ENCODE peak calls at places on chromosome 1, in seven cellular contexts. One of them, this sample, is unnamed.

GRCh38 chr1:2470290-2471158 is 5.6 kb upstream of the PLCH2 start:
- DNase-seq in activated CD8-positive, alpha-beta T cell treated with anti-CD3 and anti-CD28 coated beads, Interleukin-2, amount 10 ng/mL, durations not matched to agents 7 days and 5 days: no peak
- DNase-seq in HEK293T: no peak
- DNase-seq in Peyer's patch: no peak
- DNase-seq in bronchial epithelial cell: no peak
- DNase-seq in kidney glomerular epithelial cell: no peak
- DNase-seq in endothelial cell: no peak
- DNase-seq in this sample: no peak

GRCh38 chr1:71668059-71668458 is 587.2 kb upstream of the ZRANB2 start:
- DNase-seq in Peyer's patch: no peak
- DNase-seq in activated CD8-positive, alpha-beta T cell treated with anti-CD3 and anti-CD28 coated beads, Interleukin-2, amount 10 ng/mL, durations not matched to agents 7 days and 5 days: no peak
- DNase-seq in endothelial cell: no peak
- DNase-seq in bronchial epithelial cell: peak
- DNase-seq in HEK293T: no peak
- DNase-seq in kidney glomerular epithelial cell: peak
- DNase-seq in this sample: peak

GRCh38 chr1:244304156-244304555 is 147.6 kb downstream of the ADSS2 start:
- DNase-seq in HEK293T: no peak
- DNase-seq in bronchial epithelial cell: peak
- DNase-seq in kidney glomerular epithelial cell: no peak
- DNase-seq in activated CD8-positive, alpha-beta T cell treated with anti-CD3 and anti-CD28 coated beads, Interleukin-2, amount 10 ng/mL, durations not matched to agents 7 days and 5 days: no peak
- DNase-seq in endothelial cell: no peak
- DNase-seq in Peyer's patch: no peak
- DNase-seq in this sample: peak

GRCh38 chr1:36738245-36738644 is 255.5 kb upstream of the CSF3R start:
- DNase-seq in kidney glomerular epithelial cell: no peak
- DNase-seq in endothelial cell: no peak
- DNase-seq in Peyer's patch: no peak
- DNase-seq in activated CD8-positive, alpha-beta T cell treated with anti-CD3 and anti-CD28 coated beads, Interleukin-2, amount 10 ng/mL, durations not matched to agents 7 days and 5 days: no peak
- DNase-seq in HEK293T: no peak
- DNase-seq in bronchial epithelial cell: no peak
- DNase-seq in this sample: no peak

GRCh38 chr1:198281911-198282310 is 125.1 kb downstream of the NEK7 start:
- DNase-seq in endothelial cell: no peak
- DNase-seq in bronchial epithelial cell: peak
- DNase-seq in Peyer's patch: no peak
- DNase-seq in activated CD8-positive, alpha-beta T cell treated with anti-CD3 and anti-CD28 coated beads, Interleukin-2, amount 10 ng/mL, durations not matched to agents 7 days and 5 days: no peak
- DNase-seq in kidney glomerular epithelial cell: no peak
- DNase-seq in HEK293T: no peak
- DNase-seq in this sample: no peak

GRCh38 chr1:242523968-242524570 is 428 bp downstream of the PLD5 start:
- DNase-seq in kidney glomerular epithelial cell: no peak
- DNase-seq in HEK293T: peak
- DNase-seq in bronchial epithelial cell: peak
- DNase-seq in Peyer's patch: peak
- DNase-seq in activated CD8-positive, alpha-beta T cell treated with anti-CD3 and anti-CD28 coated beads, Interleukin-2, amount 10 ng/mL, durations not matched to agents 7 days and 5 days: no peak
- DNase-seq in endothelial cell: peak
- DNase-seq in this sample: peak

GRCh38 chr1:64476251-64476952 is 6.5 kb downstream of the CACHD1 start:
- DNase-seq in endothelial cell: no peak
- DNase-seq in kidney glomerular epithelial cell: peak
- DNase-seq in bronchial epithelial cell: peak
- DNase-seq in activated CD8-positive, alpha-beta T cell treated with anti-CD3 and anti-CD28 coated beads, Interleukin-2, amount 10 ng/mL, durations not matched to agents 7 days and 5 days: no peak
- DNase-seq in HEK293T: no peak
- DNase-seq in Peyer's patch: no peak
- DNase-seq in this sample: peak

GRCh38 chr1:21631944-21632887 is 36.9 kb downstream of the RAP1GAP start:
- DNase-seq in HEK293T: no peak
- DNase-seq in endothelial cell: no peak
- DNase-seq in bronchial epithelial cell: no peak
- DNase-seq in activated CD8-positive, alpha-beta T cell treated with anti-CD3 and anti-CD28 coated beads, Interleukin-2, amount 10 ng/mL, durations not matched to agents 7 days and 5 days: no peak
- DNase-seq in Peyer's patch: peak
- DNase-seq in kidney glomerular epithelial cell: peak
- DNase-seq in this sample: no peak

GRCh38 chr1:170076199-170076598 is 1.7 kb upstream of the KIFAP3 start:
- DNase-seq in HEK293T: no peak
- DNase-seq in kidney glomerular epithelial cell: no peak
- DNase-seq in endothelial cell: no peak
- DNase-seq in Peyer's patch: no peak
- DNase-seq in bronchial epithelial cell: no peak
- DNase-seq in activated CD8-positive, alpha-beta T cell treated with anti-CD3 and anti-CD28 coated beads, Interleukin-2, amount 10 ng/mL, durations not matched to agents 7 days and 5 days: no peak
- DNase-seq in this sample: no peak

GRCh38 chr1:201348211-201348566 is 29.3 kb downstream of the TNNT2 start:
- DNase-seq in HEK293T: peak
- DNase-seq in endothelial cell: peak
- DNase-seq in bronchial epithelial cell: peak
- DNase-seq in Peyer's patch: peak
- DNase-seq in activated CD8-positive, alpha-beta T cell treated with anti-CD3 and anti-CD28 coated beads, Interleukin-2, amount 10 ng/mL, durations not matched to agents 7 days and 5 days: peak
- DNase-seq in kidney glomerular epithelial cell: peak
- DNase-seq in this sample: peak

GRCh38 chr1:156433602-156434001 is 64.6 kb downstream of the RHBG start:
- DNase-seq in endothelial cell: no peak
- DNase-seq in activated CD8-positive, alpha-beta T cell treated with anti-CD3 and anti-CD28 coated beads, Interleukin-2, amount 10 ng/mL, durations not matched to agents 7 days and 5 days: no peak
- DNase-seq in Peyer's patch: no peak
- DNase-seq in bronchial epithelial cell: no peak
- DNase-seq in HEK293T: no peak
- DNase-seq in kidney glomerular epithelial cell: no peak
- DNase-seq in this sample: no peak

GRCh38 chr1:2632561-2633361 is at the start of gene MMEL1:
- DNase-seq in HEK293T: no peak
- DNase-seq in activated CD8-positive, alpha-beta T cell treated with anti-CD3 and anti-CD28 coated beads, Interleukin-2, amount 10 ng/mL, durations not matched to agents 7 days and 5 days: no peak
- DNase-seq in bronchial epithelial cell: no peak
- DNase-seq in kidney glomerular epithelial cell: no peak
- DNase-seq in endothelial cell: no peak
- DNase-seq in Peyer's patch: peak
- DNase-seq in this sample: no peak

GRCh38 chr1:204468206-204468605 is 26.4 kb downstream of the PIK3C2B start:
- DNase-seq in HEK293T: no peak
- DNase-seq in activated CD8-positive, alpha-beta T cell treated with anti-CD3 and anti-CD28 coated beads, Interleukin-2, amount 10 ng/mL, durations not matched to agents 7 days and 5 days: no peak
- DNase-seq in endothelial cell: no peak
- DNase-seq in Peyer's patch: no peak
- DNase-seq in kidney glomerular epithelial cell: no peak
- DNase-seq in bronchial epithelial cell: no peak
- DNase-seq in this sample: no peak

GRCh38 chr1:248793592-248793991 is 32.1 kb downstream of the SH3BP5L start:
- DNase-seq in Peyer's patch: no peak
- DNase-seq in kidney glomerular epithelial cell: no peak
- DNase-seq in bronchial epithelial cell: no peak
- DNase-seq in HEK293T: no peak
- DNase-seq in activated CD8-positive, alpha-beta T cell treated with anti-CD3 and anti-CD28 coated beads, Interleukin-2, amount 10 ng/mL, durations not matched to agents 7 days and 5 days: no peak
- DNase-seq in endothelial cell: no peak
- DNase-seq in this sample: no peak

GRCh38 chr1:36965301-36966159 is 68.8 kb downstream of the GRIK3 start:
- DNase-seq in activated CD8-positive, alpha-beta T cell treated with anti-CD3 and anti-CD28 coated beads, Interleukin-2, amount 10 ng/mL, durations not matched to agents 7 days and 5 days: no peak
- DNase-seq in kidney glomerular epithelial cell: no peak
- DNase-seq in bronchial epithelial cell: no peak
- DNase-seq in Peyer's patch: no peak
- DNase-seq in HEK293T: no peak
- DNase-seq in endothelial cell: no peak
- DNase-seq in this sample: no peak

GRCh38 chr1:1348420-1349255 is 580 bp downstream of the DVL1 start:
- DNase-seq in Peyer's patch: no peak
- DNase-seq in bronchial epithelial cell: no peak
- DNase-seq in kidney glomerular epithelial cell: no peak
- DNase-seq in endothelial cell: no peak
- DNase-seq in activated CD8-positive, alpha-beta T cell treated with anti-CD3 and anti-CD28 coated beads, Interleukin-2, amount 10 ng/mL, durations not matched to agents 7 days and 5 days: no peak
- DNase-seq in HEK293T: no peak
- DNase-seq in this sample: peak

GRCh38 chr1:42940851-42941639 is 17.6 kb downstream of the SLC2A1 start:
- DNase-seq in bronchial epithelial cell: peak
- DNase-seq in activated CD8-positive, alpha-beta T cell treated with anti-CD3 and anti-CD28 coated beads, Interleukin-2, amount 10 ng/mL, durations not matched to agents 7 days and 5 days: no peak
- DNase-seq in HEK293T: no peak
- DNase-seq in Peyer's patch: peak
- DNase-seq in endothelial cell: no peak
- DNase-seq in kidney glomerular epithelial cell: peak
- DNase-seq in this sample: peak

GRCh38 chr1:175338447-175339135 is 146.0 kb upstream of the KIAA0040 start:
- DNase-seq in endothelial cell: peak
- DNase-seq in kidney glomerular epithelial cell: no peak
- DNase-seq in bronchial epithelial cell: peak
- DNase-seq in Peyer's patch: no peak
- DNase-seq in HEK293T: peak
- DNase-seq in activated CD8-positive, alpha-beta T cell treated with anti-CD3 and anti-CD28 coated beads, Interleukin-2, amount 10 ng/mL, durations not matched to agents 7 days and 5 days: peak
- DNase-seq in this sample: peak

GRCh38 chr1:208409171-208409570 is 165.0 kb upstream of the PLXNA2 start:
- DNase-seq in Peyer's patch: no peak
- DNase-seq in HEK293T: no peak
- DNase-seq in kidney glomerular epithelial cell: no peak
- DNase-seq in endothelial cell: no peak
- DNase-seq in activated CD8-positive, alpha-beta T cell treated with anti-CD3 and anti-CD28 coated beads, Interleukin-2, amount 10 ng/mL, durations not matched to agents 7 days and 5 days: no peak
- DNase-seq in bronchial epithelial cell: no peak
- DNase-seq in this sample: no peak

GRCh38 chr1:209202826-209203439 is 380.6 kb upstream of the CAMK1G start:
- DNase-seq in kidney glomerular epithelial cell: peak
- DNase-seq in endothelial cell: peak
- DNase-seq in bronchial epithelial cell: peak
- DNase-seq in HEK293T: peak
- DNase-seq in Peyer's patch: no peak
- DNase-seq in activated CD8-positive, alpha-beta T cell treated with anti-CD3 and anti-CD28 coated beads, Interleukin-2, amount 10 ng/mL, durations not matched to agents 7 days and 5 days: peak
- DNase-seq in this sample: peak

GRCh38 chr1:218674280-218674773 is 329.2 kb downstream of the TGFB2 start:
- DNase-seq in HEK293T: peak
- DNase-seq in Peyer's patch: no peak
- DNase-seq in kidney glomerular epithelial cell: peak
- DNase-seq in activated CD8-positive, alpha-beta T cell treated with anti-CD3 and anti-CD28 coated beads, Interleukin-2, amount 10 ng/mL, durations not matched to agents 7 days and 5 days: no peak
- DNase-seq in endothelial cell: peak
- DNase-seq in bronchial epithelial cell: peak
- DNase-seq in this sample: peak

GRCh38 chr1:231020816-231021215 is 19.2 kb downstream of the FAM89A start:
- DNase-seq in kidney glomerular epithelial cell: no peak
- DNase-seq in HEK293T: no peak
- DNase-seq in activated CD8-positive, alpha-beta T cell treated with anti-CD3 and anti-CD28 coated beads, Interleukin-2, amount 10 ng/mL, durations not matched to agents 7 days and 5 days: no peak
- DNase-seq in Peyer's patch: no peak
- DNase-seq in endothelial cell: no peak
- DNase-seq in bronchial epithelial cell: no peak
- DNase-seq in this sample: no peak

GRCh38 chr1:59232209-59232608 is 64.7 kb upstream of the FGGY start:
- DNase-seq in Peyer's patch: no peak
- DNase-seq in bronchial epithelial cell: peak
- DNase-seq in activated CD8-positive, alpha-beta T cell treated with anti-CD3 and anti-CD28 coated beads, Interleukin-2, amount 10 ng/mL, durations not matched to agents 7 days and 5 days: no peak
- DNase-seq in endothelial cell: no peak
- DNase-seq in HEK293T: no peak
- DNase-seq in kidney glomerular epithelial cell: no peak
- DNase-seq in this sample: peak

GRCh38 chr1:30008998-30009657 is 714.3 kb downstream of the MATN1 start:
- DNase-seq in Peyer's patch: no peak
- DNase-seq in bronchial epithelial cell: peak
- DNase-seq in HEK293T: no peak
- DNase-seq in kidney glomerular epithelial cell: peak
- DNase-seq in endothelial cell: no peak
- DNase-seq in activated CD8-positive, alpha-beta T cell treated with anti-CD3 and anti-CD28 coated beads, Interleukin-2, amount 10 ng/mL, durations not matched to agents 7 days and 5 days: no peak
- DNase-seq in this sample: peak

GRCh38 chr1:28898267-28898955 is 16.0 kb upstream of the EPB41 start:
- DNase-seq in activated CD8-positive, alpha-beta T cell treated with anti-CD3 and anti-CD28 coated beads, Interleukin-2, amount 10 ng/mL, durations not matched to agents 7 days and 5 days: no peak
- DNase-seq in Peyer's patch: no peak
- DNase-seq in bronchial epithelial cell: no peak
- DNase-seq in kidney glomerular epithelial cell: no peak
- DNase-seq in HEK293T: no peak
- DNase-seq in endothelial cell: no peak
- DNase-seq in this sample: no peak

GRCh38 chr1:147223740-147224615 is 1.2 kb downstream of the FMO5 start:
- DNase-seq in endothelial cell: no peak
- DNase-seq in Peyer's patch: no peak
- DNase-seq in HEK293T: no peak
- DNase-seq in activated CD8-positive, alpha-beta T cell treated with anti-CD3 and anti-CD28 coated beads, Interleukin-2, amount 10 ng/mL, durations not matched to agents 7 days and 5 days: no peak
- DNase-seq in bronchial epithelial cell: no peak
- DNase-seq in kidney glomerular epithelial cell: no peak
- DNase-seq in this sample: no peak

GRCh38 chr1:236292425-236292824 is 10.7 kb upstream of the ERO1B start:
- DNase-seq in Peyer's patch: no peak
- DNase-seq in kidney glomerular epithelial cell: no peak
- DNase-seq in bronchial epithelial cell: no peak
- DNase-seq in HEK293T: no peak
- DNase-seq in endothelial cell: no peak
- DNase-seq in activated CD8-positive, alpha-beta T cell treated with anti-CD3 and anti-CD28 coated beads, Interleukin-2, amount 10 ng/mL, durations not matched to agents 7 days and 5 days: no peak
- DNase-seq in this sample: no peak

GRCh38 chr1:108686609-108687313 is 5.3 kb upstream of the PRPF38B start:
- DNase-seq in bronchial epithelial cell: no peak
- DNase-seq in kidney glomerular epithelial cell: no peak
- DNase-seq in Peyer's patch: no peak
- DNase-seq in endothelial cell: no peak
- DNase-seq in HEK293T: no peak
- DNase-seq in activated CD8-positive, alpha-beta T cell treated with anti-CD3 and anti-CD28 coated beads, Interleukin-2, amount 10 ng/mL, durations not matched to agents 7 days and 5 days: no peak
- DNase-seq in this sample: no peak

GRCh38 chr1:40944326-40944725 is 35.2 kb upstream of the CTPS1 start:
- DNase-seq in bronchial epithelial cell: peak
- DNase-seq in Peyer's patch: no peak
- DNase-seq in HEK293T: no peak
- DNase-seq in kidney glomerular epithelial cell: peak
- DNase-seq in activated CD8-positive, alpha-beta T cell treated with anti-CD3 and anti-CD28 coated beads, Interleukin-2, amount 10 ng/mL, durations not matched to agents 7 days and 5 days: no peak
- DNase-seq in endothelial cell: no peak
- DNase-seq in this sample: peak